ENCODE peak calls at places on chromosomes 12 and 14, in four cellular contexts. B is Peyer's patch, Q is uterus, V is adrenal gland. F is an unnamed sample.

GRCh38 chr14:51028851-51029754 is 65.8 kb downstream of the TRIM9 start:
- DNase-seq in V (no peak), Q (no peak), B (no peak), F (no peak)

GRCh38 chr14:105294142-105294597 is 6.6 kb downstream of the BRF1 start:
- DNase-seq in B (no peak), Q (no peak), V (peak), F (no peak)

GRCh38 chr14:80434574-80435321 is 223.4 kb upstream of the DIO2 start:
- DNase-seq in Q (no peak), V (no peak), B (no peak), F (no peak)

GRCh38 chr14:69625299-69626131 is 14.1 kb downstream of the SUSD6 start:
- DNase-seq in B (no peak), Q (peak), V (peak), F (peak)

GRCh38 chr12:98352835-98353234 is 162.6 kb upstream of the TMPO start:
- DNase-seq in Q (no peak), B (no peak), V (no peak), F (no peak)

GRCh38 chr14:90454041-90455000 is 57.5 kb downstream of the CALM1 start:
- DNase-seq in Q (peak), B (peak), V (peak), F (peak)

GRCh38 chr12:3069714-3070113 is 7.5 kb upstream of the TSPAN9 start:
- DNase-seq in V (no peak), B (no peak), Q (no peak), F (no peak)

GRCh38 chr12:104334581-104334980 is 31.0 kb downstream of the EID3 start:
- DNase-seq in Q (no peak), B (no peak), V (peak), F (peak)

GRCh38 chr12:87427770-87428169 is 601.4 kb downstream of the C12orf50 start:
- DNase-seq in V (no peak), B (no peak), Q (no peak), F (no peak)

GRCh38 chr14:48937796-48938195 is 648.4 kb downstream of the RPS29 start:
- DNase-seq in B (no peak), Q (no peak), V (peak), F (no peak)

GRCh38 chr12:116455540-116456306 is 103.5 kb upstream of the MAP1LC3B2 start:
- DNase-seq in Q (peak), B (peak), V (peak), F (peak)

GRCh38 chr14:40368314-40368713 is 936.1 kb upstream of the FBXO33 start:
- DNase-seq in Q (no peak), V (no peak), B (no peak), F (no peak)

GRCh38 chr14:64636208-64636979 is 67.8 kb upstream of the PLEKHG3 start:
- DNase-seq in Q (peak), V (peak), B (peak), F (peak)

GRCh38 chr14:96261772-96262485 is 5.9 kb downstream of the BDKRB1 start:
- DNase-seq in B (no peak), V (no peak), Q (no peak), F (no peak)
- TF ChIP-seq POLR2A in B (no peak), V (no peak), Q (no peak), F (no peak)

DNA sequence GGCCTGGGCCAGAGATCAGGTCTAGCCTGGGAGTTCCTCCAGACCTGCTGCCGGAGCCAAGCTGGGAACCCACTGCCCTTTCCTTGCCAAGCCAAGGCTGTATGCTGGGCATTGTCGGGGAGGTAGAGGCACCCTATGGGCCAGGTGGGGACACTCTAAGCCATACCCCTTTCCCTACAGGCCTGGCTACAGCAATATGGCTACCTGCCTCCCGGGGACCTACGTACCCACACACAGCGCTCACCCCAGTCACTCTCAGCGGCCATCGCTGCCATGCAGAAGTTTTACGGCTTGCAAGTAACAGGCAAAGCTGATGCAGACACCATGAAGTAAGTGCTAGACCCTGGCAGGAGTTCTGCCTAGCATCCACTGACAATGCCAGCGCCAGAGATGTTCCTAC is 4.9 kb downstream of the MMP14 start:
- DNase-seq in Q (no peak), B (peak), V (no peak), F (no peak)
- H3K27ac ChIP-seq in Q (peak), B (peak), V (no peak), F (no peak)

DNA sequence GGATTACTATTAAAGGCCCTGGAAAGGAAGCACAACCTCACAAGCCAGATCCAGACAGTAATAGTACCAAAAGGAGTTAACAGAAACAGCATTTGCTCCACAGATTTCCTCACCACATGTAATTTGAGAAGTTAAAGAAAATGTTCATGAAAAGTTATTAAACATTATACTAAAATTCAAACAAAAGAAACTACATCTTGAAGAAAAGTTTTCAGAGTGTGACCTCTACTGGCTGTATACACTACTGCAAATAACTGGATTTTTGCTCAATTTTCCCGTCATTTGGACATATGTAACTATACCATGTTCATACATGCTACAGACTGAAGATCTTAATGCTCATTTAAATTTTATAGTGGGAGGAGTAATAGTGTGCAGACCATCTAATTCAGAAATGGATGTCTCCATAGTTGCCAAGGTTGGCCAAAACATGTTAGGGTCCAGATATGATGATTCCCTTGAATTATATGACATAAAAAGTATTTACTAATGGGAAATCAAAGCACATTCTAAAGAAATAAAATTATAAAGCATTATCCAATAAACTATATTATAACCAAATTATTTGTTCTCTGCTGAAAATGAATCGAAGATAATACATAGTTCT is 5.6 kb downstream of the KRR1 start:
- DNase-seq in B (no peak), V (no peak), Q (no peak), F (no peak)
- TF ChIP-seq POLR2A in B (no peak), V (no peak), Q (no peak), F (no peak)

GRCh38 chr14:96464136-96464535 is 38.0 kb upstream of the PAPOLA start:
- DNase-seq in B (no peak), V (no peak), Q (no peak), F (no peak)
- H3K27ac ChIP-seq in B (no peak), V (no peak), Q (no peak), F (no peak)

GRCh38 chr12:89353188-89353822 is 1.0 kb upstream of the DUSP6 start:
- DNase-seq in V (peak), B (peak), Q (no peak), F (peak)

GRCh38 chr12:89355243-89356068 is 3.2 kb upstream of the DUSP6 start:
- DNase-seq in V (no peak), B (no peak), Q (no peak), F (no peak)

GRCh38 chr12:89352492-89353187 is at the start of gene DUSP6:
- DNase-seq in Q (peak), V (peak), B (peak), F (peak)

GRCh38 chr12:89354630-89354931 is 2.3 kb upstream of the DUSP6 start:
- DNase-seq in Q (no peak), B (no peak), V (no peak), F (no peak)

GRCh38 chr12:89353823-89354629 is 1.7 kb upstream of the DUSP6 start:
- DNase-seq in B (peak), V (peak), Q (peak), F (peak)
- TF ChIP-seq POLR2A in B (peak), V (peak), Q (peak), F (no peak)

GRCh38 chr12:93125126-93125525 is 196.0 kb upstream of the EEA1 start:
- DNase-seq in B (no peak), V (no peak), Q (no peak), F (no peak)
- H3K27ac ChIP-seq in B (no peak), V (no peak), Q (no peak), F (no peak)

GRCh38 chr12:120229583-120230325 is 28.8 kb upstream of the RPLP0 start:
- DNase-seq in Q (no peak), V (no peak), B (peak), F (no peak)

GRCh38 chr12:120231316-120232011 is 30.6 kb upstream of the RPLP0 start:
- DNase-seq in Q (no peak), B (peak), V (peak), F (no peak)

GRCh38 chr12:120229071-120229582 is 28.2 kb upstream of the RPLP0 start:
- DNase-seq in B (peak), V (peak), Q (no peak), F (peak)

GRCh38 chr12:120230974-120231315 is 30.0 kb upstream of the RPLP0 start:
- DNase-seq in B (peak), Q (no peak), V (no peak), F (no peak)

GRCh38 chr12:120230326-120230973 is 29.5 kb upstream of the RPLP0 start:
- DNase-seq in Q (peak), B (peak), V (peak), F (peak)
- TF ChIP-seq POLR2A in Q (no peak), B (no peak), V (no peak), F (no peak)

DNA sequence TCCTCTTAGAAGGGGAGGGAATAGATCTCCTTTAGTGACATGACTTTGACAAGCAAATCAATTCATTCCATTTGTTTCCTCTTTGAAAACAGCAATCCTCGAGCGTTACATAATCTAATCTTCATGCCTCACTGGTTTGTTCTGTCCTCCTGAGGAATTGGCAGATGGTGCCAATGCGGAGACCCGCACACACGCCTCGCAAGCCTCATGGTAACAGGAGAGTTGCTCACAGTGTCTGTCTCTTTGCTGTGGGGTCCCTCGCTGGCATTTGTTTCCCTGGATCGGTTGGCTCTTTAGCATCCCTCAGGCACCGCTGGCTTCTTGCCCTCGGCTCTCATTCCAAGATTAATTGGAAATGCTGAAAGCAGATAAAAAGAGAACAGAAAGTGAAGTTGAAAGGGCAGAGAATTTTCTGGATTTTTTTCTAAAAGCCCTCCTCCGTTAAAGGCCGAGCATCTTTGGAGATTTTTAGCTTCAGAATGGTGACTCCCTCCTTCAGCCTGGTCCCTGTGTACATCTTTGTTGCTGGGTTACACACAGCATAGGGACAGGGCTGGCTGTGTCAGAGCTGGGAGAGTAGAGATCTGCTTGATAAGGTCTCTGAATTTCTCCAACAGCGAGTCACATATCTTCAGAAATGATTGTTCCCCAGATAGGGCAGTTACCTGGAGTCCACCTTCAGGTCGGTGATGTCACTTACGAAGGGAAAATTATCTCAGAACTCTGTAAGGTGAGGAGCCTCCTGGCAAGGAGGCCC is 10.1 kb upstream of the CABP1 start:
- DNase-seq in Q (no peak), V (no peak), B (no peak), F (no peak)
- H3K27ac ChIP-seq in Q (no peak), V (no peak), B (no peak), F (no peak)

GRCh38 chr12:52195065-52195730 is 3.4 kb upstream of the KRT80 start:
- DNase-seq in Q (peak), V (no peak), B (no peak), F (peak)

GRCh38 chr12:52191841-52192791 is at the start of gene KRT80:
- DNase-seq in V (peak), Q (peak), B (peak), F (peak)

GRCh38 chr12:52190860-52191729 is 719 bp downstream of the KRT80 start:
- DNase-seq in Q (no peak), B (no peak), V (no peak), F (no peak)

GRCh38 chr12:52197371-52198231 is 5.8 kb upstream of the KRT80 start:
- DNase-seq in Q (no peak), B (no peak), V (peak), F (peak)

GRCh38 chr12:52193991-52194390 is 2.2 kb upstream of the KRT80 start:
- DNase-seq in B (no peak), Q (no peak), V (no peak), F (no peak)
- TF ChIP-seq POLR2A in B (no peak), Q (no peak), V (no peak), F (no peak)

F was measured in testis.